ENCODE peak calls at places on chromosomes 1 and 21, in nine cellular contexts. R is heart left ventricle, V is KG1, B is astrocyte of the spinal cord, W is HTR-8/SVneo, F is HEK293T, O is foreskin fibroblast, X is hypothalamus, N is T-helper 9 cell. T is an unnamed sample.

GRCh38 chr1:202161151-202162048 is 998 bp upstream of the PTPN7 start:
- DNase-seq in N (no peak), O (no peak), R (no peak), W (no peak), X (no peak), B (no peak), V (no peak), F (no peak), T (no peak)

GRCh38 chr21:38441153-38441552 is 57.1 kb downstream of the ERG start:
- DNase-seq in R (no peak), N (no peak), V (no peak), B (no peak), W (no peak), O (no peak), X (no peak), F (no peak), T (no peak)

GRCh38 chr1:218371927-218372672 is 27.0 kb downstream of the TGFB2 start:
- DNase-seq in X (no peak), W (no peak), V (no peak), O (peak), N (no peak), R (no peak), B (peak), F (no peak), T (peak)

GRCh38 chr1:39047374-39048229 is 21.5 kb downstream of the NDUFS5 start:
- DNase-seq in R (no peak), O (peak), F (no peak), B (peak), N (no peak), X (no peak), V (no peak), W (peak), T (peak)

GRCh38 chr1:172640146-172640545 is 18.8 kb upstream of the FASLG start:
- DNase-seq in V (peak), O (peak), B (peak), R (no peak), W (no peak), N (no peak), F (no peak), X (no peak), T (peak)

GRCh38 chr1:150560011-150560438 is 10.8 kb downstream of the ADAMTSL4 start:
- DNase-seq in F (peak), W (peak), N (peak), X (peak), V (peak), O (peak), B (peak), R (peak), T (peak)

GRCh38 chr1:115426271-115426771 is 88.3 kb upstream of the NGF start:
- DNase-seq in B (peak), X (no peak), N (no peak), V (no peak), O (peak), R (peak), W (peak), F (no peak), T (peak)

GRCh38 chr1:110631836-110632620 is 25.9 kb upstream of the KCNA2 start:
- DNase-seq in V (no peak), B (no peak), R (no peak), N (no peak), O (no peak), F (no peak), W (no peak), X (no peak), T (no peak)

GRCh38 chr1:204564835-204565234 is 48.6 kb downstream of the MDM4 start:
- DNase-seq in V (no peak), X (no peak), W (no peak), R (no peak), B (no peak), O (no peak), F (no peak), N (no peak), T (no peak)

GRCh38 chr1:98110674-98111073 is 189.8 kb upstream of the DPYD start:
- DNase-seq in W (peak), R (no peak), O (peak), B (peak), X (no peak), N (no peak), V (no peak), F (no peak), T (peak)

GRCh38 chr1:199954701-199955100 is 72.8 kb upstream of the NR5A2 start:
- DNase-seq in V (no peak), W (no peak), R (no peak), B (no peak), N (no peak), O (no peak), X (no peak), F (peak), T (no peak)

GRCh38 chr1:159938221-159938852 is 7.1 kb downstream of the IGSF9 start:
- DNase-seq in V (no peak), X (no peak), F (no peak), W (no peak), N (no peak), O (no peak), R (no peak), B (no peak), T (no peak)

GRCh38 chr21:40276001-40276400 is 408.8 kb downstream of the PCP4 start:
- DNase-seq in N (no peak), F (no peak), B (no peak), X (no peak), O (no peak), V (no peak), R (no peak), W (no peak), T (no peak)

GRCh38 chr1:64553285-64553684 is 83.4 kb downstream of the CACHD1 start:
- DNase-seq in W (no peak), B (no peak), N (no peak), V (no peak), O (no peak), R (no peak), X (no peak), F (no peak), T (no peak)

GRCh38 chr1:44061857-44062256 is 30.6 kb upstream of the SLC6A9 start:
- DNase-seq in V (no peak), X (no peak), N (no peak), O (no peak), R (no peak), B (no peak), W (no peak), F (no peak), T (no peak)

GRCh38 chr1:52423771-52424170 is 19.4 kb downstream of the PRPF38A start:
- DNase-seq in B (no peak), O (no peak), R (no peak), F (no peak), V (no peak), X (no peak), W (no peak), N (peak), T (no peak)

GRCh38 chr21:45510466-45510955 is 31.7 kb downstream of the SLC19A1 start:
- DNase-seq in V (no peak), N (no peak), O (no peak), W (no peak), B (no peak), R (peak), X (no peak), F (no peak), T (no peak)

GRCh38 chr21:35324372-35325220 is 275.5 kb upstream of the RUNX1 start:
- DNase-seq in F (no peak), N (no peak), R (no peak), W (peak), V (no peak), X (no peak), B (peak), O (peak), T (peak)

GRCh38 chr1:185716095-185716494 is 18.1 kb upstream of the HMCN1 start:
- DNase-seq in W (no peak), F (no peak), B (no peak), X (no peak), V (no peak), N (no peak), O (no peak), R (no peak), T (no peak)

GRCh38 chr1:63148825-63149645 is 173.3 kb upstream of the FOXD3 start:
- DNase-seq in B (peak), O (peak), X (peak), R (no peak), V (no peak), W (peak), F (peak), N (no peak), T (peak)

GRCh38 chr21:28160378-28160777 is 832.3 kb downstream of the LTN1 start:
- DNase-seq in O (no peak), V (no peak), X (no peak), B (no peak), F (no peak), W (no peak), R (no peak), N (no peak), T (no peak)

T was measured in fibroblast of lung.